ENCODE peak calls at places on chromosomes 4 and X, in six cellular contexts. D is H9, E is neuronal stem cell, O is IMR-90, A is mesenchymal stem cell, S is H1. I is an unnamed sample.
A peak's percentile ranks its signal among the peaks of the same experiment; 100 is the strongest.

GRCh38 chrX:134672101-134672500 is 13.8 kb upstream of the PLAC1 start:
- DNase-seq in S (no peak), A (no peak), O (no peak), E (no peak), D (no peak), I (no peak)

GRCh38 chr4:53702334-53703266 is 111.3 kb upstream of the LNX1 start:
- DNase-seq in D (peak; percentile 49), E (no peak), A (peak; percentile 87), S (peak; percentile 49), O (peak; percentile 77), I (no peak)

GRCh38 chr4:57109847-57110634 is at the start of gene IGFBP7:
- DNase-seq in A (peak; percentile 57), O (no peak), S (peak; percentile 59), E (no peak), D (no peak), I (no peak)

GRCh38 chrX:110125435-110125834 is 122.5 kb downstream of the TMEM164 start:
- DNase-seq in E (no peak), S (peak; percentile 43), O (peak; percentile 12), A (peak; percentile 16), D (peak; percentile 51), I (peak; percentile 44)

GRCh38 chr4:30875659-30876269 is 155.6 kb downstream of the PCDH7 start:
- DNase-seq in S (no peak), E (no peak), O (peak; percentile 38), D (no peak), A (no peak), I (no peak)

GRCh38 chrX:37350034-37350365 is 836 bp downstream of the PRRG1 start:
- DNase-seq in O (peak; percentile 31), S (no peak), E (no peak), D (no peak), A (peak; percentile 43), I (no peak)

GRCh38 chr4:166882221-166882620 is 352.1 kb downstream of the SPOCK3 start:
- DNase-seq in E (no peak), A (no peak), D (no peak), S (no peak), O (no peak), I (no peak)

GRCh38 chr4:133638702-133639101 is 489.6 kb downstream of the PCDH10 start:
- DNase-seq in O (no peak), D (no peak), S (no peak), A (no peak), E (no peak), I (no peak)

GRCh38 chrX:10329984-10330383 is 173.2 kb downstream of the CLCN4 start:
- DNase-seq in D (no peak), A (no peak), S (no peak), O (no peak), E (no peak), I (no peak)

GRCh38 chr4:183576701-183577100 is 71.8 kb downstream of the ING2 start:
- DNase-seq in A (no peak), O (peak; percentile 16), D (no peak), E (no peak), S (no peak), I (no peak)

GRCh38 chr4:8213121-8213520 is 14.0 kb downstream of the SH3TC1 start:
- DNase-seq in O (no peak), E (no peak), D (no peak), A (no peak), S (no peak), I (no peak)
- H3K9ac ChIP-seq in O (no peak overlapping the region), E (no peak overlapping the region), D (no peak overlapping the region), A (no peak overlapping the region), S (no peak overlapping the region), I (no peak overlapping the region)

GRCh38 chr4:148101235-148101634 is 341.0 kb downstream of the NR3C2 start:
- DNase-seq in E (no peak), A (no peak), D (no peak), O (no peak), S (no peak), I (no peak)
- H2BK15ac ChIP-seq in E (no peak overlapping the region), A (no peak overlapping the region), D (no peak overlapping the region), O (no peak overlapping the region), S (no peak overlapping the region), I (no peak overlapping the region)

GRCh38 chrX:132876509-132876837 is 82.0 kb downstream of the HS6ST2 start:
- DNase-seq in A (peak; percentile 11), D (peak; percentile 60), S (peak; percentile 45), O (no peak), E (no peak), I (peak; percentile 80)
- H3K9ac ChIP-seq in A (no peak overlapping the region), D (no peak overlapping the region), S (no peak overlapping the region), O (no peak overlapping the region), E (no peak overlapping the region), I (no peak overlapping the region)

GRCh38 chr4:87093443-87094123 is 126.8 kb downstream of the KLHL8 start:
- DNase-seq in O (peak; percentile 72), A (peak; percentile 65), S (no peak), D (peak; percentile 50), E (peak; percentile 38), I (peak; percentile 76)
- H2BK15ac ChIP-seq in O (no peak overlapping the region), A (no peak overlapping the region), S (no peak overlapping the region), D (no peak overlapping the region), E (no peak overlapping the region), I (no peak overlapping the region)

GRCh38 chr4:7902826-7903225 is 36.8 kb downstream of the AFAP1 start:
- DNase-seq in D (no peak), E (no peak), S (no peak), A (no peak), O (no peak), I (no peak)

GRCh38 chr4:7903686-7904085 is 36.0 kb downstream of the AFAP1 start:
- DNase-seq in O (peak; percentile 66), E (no peak), S (no peak), A (no peak), D (no peak), I (no peak)

GRCh38 chr4:7904942-7905341 is 34.7 kb downstream of the AFAP1 start:
- DNase-seq in E (no peak), S (no peak), A (peak; percentile 91), D (no peak), O (peak; percentile 94), I (no peak)

GRCh38 chr4:7905461-7905915 is 34.2 kb downstream of the AFAP1 start:
- DNase-seq in O (no peak), A (peak; percentile 35), D (no peak), S (peak; percentile 33), E (no peak), I (no peak)

DNA sequence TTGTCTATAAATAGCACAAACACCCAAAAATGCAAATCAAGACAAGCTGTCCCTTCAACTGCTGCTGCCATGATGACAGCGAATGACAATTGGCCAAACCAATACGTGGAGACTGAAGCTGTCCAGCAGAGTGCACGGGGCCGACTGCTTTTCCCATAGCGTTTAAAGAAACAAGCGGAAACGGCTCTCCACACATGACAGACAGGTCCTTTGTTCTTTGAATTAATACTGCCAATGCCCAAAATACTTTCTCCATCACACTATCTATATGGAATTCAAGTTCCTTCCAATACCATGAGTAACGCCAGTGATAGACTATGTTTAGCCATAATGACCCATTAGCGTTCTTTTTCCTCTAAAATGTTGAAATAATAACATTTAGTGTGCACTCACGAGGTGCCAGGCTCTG is 35.5 kb downstream of the AFAP1 start:
- DNase-seq in E (no peak), O (peak; percentile 89), S (no peak), D (no peak), A (peak; percentile 41), I (no peak)
- H3K9ac ChIP-seq in E (no peak overlapping the region), O (peak overlapping the region; percentile 65), S (no peak overlapping the region), D (no peak overlapping the region), A (peak overlapping the region; percentile 76), I (no peak overlapping the region)

GRCh38 chr4:25081866-25082471 is 51.2 kb upstream of the LGI2 start:
- DNase-seq in A (no peak), S (no peak), E (no peak), D (no peak), O (no peak), I (peak; percentile 98)
- H2BK15ac ChIP-seq in A (no peak overlapping the region), S (no peak overlapping the region), E (no peak overlapping the region), D (no peak overlapping the region), O (no peak overlapping the region), I (no peak overlapping the region)

GRCh38 chr4:48493485-48494100 is 3.5 kb downstream of the ZAR1 start:
- DNase-seq in O (no peak), A (no peak), S (no peak), E (no peak), D (no peak), I (no peak)

GRCh38 chr4:48491514-48492176 is 1.6 kb downstream of the ZAR1 start:
- DNase-seq in S (no peak), A (no peak), E (no peak), D (peak; percentile 31), O (no peak), I (peak; percentile 13)

GRCh38 chr4:48490012-48490679 is at the start of gene ZAR1:
- DNase-seq in O (no peak), E (no peak), D (peak; percentile 49), S (no peak), A (no peak), I (peak; percentile 21)

GRCh38 chr4:48490680-48491513 is 845 bp downstream of the ZAR1 start:
- DNase-seq in S (peak; percentile 74), A (no peak), O (no peak), D (peak; percentile 64), E (no peak), I (peak; percentile 53)

DNA sequence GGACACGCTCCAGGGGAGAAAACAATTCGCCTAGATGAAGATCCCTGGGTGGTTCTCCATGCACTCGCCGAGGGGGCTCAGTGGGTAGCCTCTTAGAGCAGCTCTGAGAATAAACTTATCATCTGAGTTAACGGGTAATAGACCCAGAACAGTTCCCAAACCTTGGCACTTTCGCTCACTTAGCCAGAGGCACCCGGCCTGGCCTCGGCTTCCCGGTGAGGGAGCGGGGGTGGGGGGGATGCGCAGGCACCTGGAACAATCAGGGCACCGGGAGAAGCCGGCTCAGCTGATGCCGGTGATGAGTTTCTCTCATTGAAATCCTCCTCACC is 405 bp upstream of the ZAR1 start:
- DNase-seq in A (no peak), S (peak; percentile 59), D (peak; percentile 46), O (no peak), E (no peak), I (peak; percentile 6)
- H3K9ac ChIP-seq in A (no peak overlapping the region), S (no peak overlapping the region), D (no peak overlapping the region), O (no peak overlapping the region), E (no peak overlapping the region), I (no peak overlapping the region)

GRCh38 chrX:107448625-107449468 is 605 bp upstream of the FRMPD3 start:
- DNase-seq in A (no peak), E (peak; percentile 27), S (peak; percentile 55), O (no peak), D (peak; percentile 81), I (peak; percentile 57)

GRCh38 chrX:107449490-107450175 is at the start of gene FRMPD3:
- DNase-seq in D (peak; percentile 47), E (peak; percentile 4), O (no peak), A (no peak), S (no peak), I (no peak)

GRCh38 chrX:107451754-107452153 is 2.3 kb downstream of the FRMPD3 start:
- DNase-seq in S (peak; percentile 46), E (peak; percentile 1), A (no peak), O (no peak), D (peak; percentile 67), I (peak; percentile 50)

GRCh38 chrX:107450823-107451509 is 1.5 kb downstream of the FRMPD3 start:
- DNase-seq in D (peak; percentile 86), S (peak; percentile 73), E (peak; percentile 46), A (no peak), O (no peak), I (peak; percentile 76)

DNA sequence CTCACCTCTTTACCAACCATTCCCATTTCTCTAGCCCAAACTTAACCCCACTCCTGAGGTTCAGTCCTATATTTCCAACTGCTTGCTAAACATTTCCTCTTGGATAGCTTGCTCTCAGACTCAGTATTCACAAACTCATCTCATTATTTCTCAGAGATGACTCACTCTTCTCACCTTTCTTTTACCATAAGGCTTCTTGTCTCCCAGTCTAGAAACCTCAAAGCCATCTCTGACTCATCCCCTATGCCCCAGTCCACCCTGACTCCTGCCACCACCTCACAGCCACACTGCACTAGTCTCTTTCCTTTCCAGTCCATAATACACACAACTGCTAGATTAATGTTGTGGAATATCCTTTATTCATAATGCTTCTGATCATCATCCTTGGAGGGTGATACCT is 4.8 kb downstream of the FRMPD3 start:
- DNase-seq in S (no peak), A (no peak), O (peak; percentile 2), E (no peak), D (no peak), I (no peak)
- H2BK15ac ChIP-seq in S (no peak overlapping the region), A (no peak overlapping the region), O (no peak overlapping the region), E (no peak overlapping the region), D (no peak overlapping the region), I (no peak overlapping the region)